ENCODE peak calls at places on chromosomes 12 and 14, in seven cellular contexts. S, N, D, A, B, X and O are unnamed samples.
A peak's percentile ranks its signal among the peaks of the same experiment; 100 is the strongest.

GRCh38 chr14:58697927-58698641 is 60.3 kb downstream of the DACT1 start:
- DNase-seq in A (no peak), S (no peak), D (peak; percentile 86), N (peak; percentile 87), B (no peak), X (no peak), O (no peak)

GRCh38 chr12:26789731-26790644 is 43.0 kb downstream of the ITPR2 start:
- DNase-seq in X (no peak), B (no peak), S (peak; percentile 90), D (no peak), N (no peak), A (no peak), O (peak; percentile 56)

GRCh38 chr12:3751151-3752095 is 1.5 kb downstream of the CRACR2A start:
- DNase-seq in S (no peak), B (no peak), N (no peak), A (no peak), D (no peak), X (no peak), O (no peak)

GRCh38 chr12:79407671-79408622 is 282.8 kb downstream of the PAWR start:
- DNase-seq in X (peak; percentile 57), B (no peak), N (no peak), A (no peak), S (peak; percentile 92), D (peak; percentile 69), O (peak; percentile 74)

GRCh38 chr14:60002819-60003492 is 83.0 kb downstream of the LRRC9 start:
- DNase-seq in S (no peak), D (no peak), N (peak; percentile 37), X (peak; percentile 69), A (no peak), B (no peak), O (no peak)

GRCh38 chr12:89349814-89350213 is 2.5 kb downstream of the DUSP6 start:
- DNase-seq in S (peak; percentile 62), B (no peak), A (no peak), D (no peak), N (peak; percentile 78), X (no peak), O (peak; percentile 56)

GRCh38 chr12:47277972-47278448 is 198.3 kb upstream of the AMIGO2 start:
- DNase-seq in B (no peak), S (peak; percentile 95), A (no peak), D (no peak), N (no peak), X (no peak), O (peak; percentile 91)

GRCh38 chr12:92408072-92408900 is 262.6 kb upstream of the BTG1 start:
- DNase-seq in D (no peak), A (no peak), B (no peak), S (peak; percentile 62), N (peak; percentile 29), X (no peak), O (no peak)

GRCh38 chr12:93741741-93742085 is 64.5 kb downstream of the CRADD start:
- DNase-seq in X (no peak), N (no peak), S (peak; percentile 38), A (no peak), B (no peak), D (no peak), O (peak; percentile 26)

GRCh38 chr12:57522887-57523705 is 472 bp downstream of the MBD6 start:
- DNase-seq in B (peak; percentile 86), N (no peak), A (no peak), D (peak; percentile 37), X (peak; percentile 84), S (peak; percentile 46), O (no peak)

GRCh38 chr12:240566-240965 is 22.1 kb downstream of the SLC6A13 start:
- DNase-seq in X (peak; percentile 13), S (no peak), D (no peak), A (no peak), B (no peak), N (no peak), O (no peak)

GRCh38 chr14:101556566-101557320 is 4.6 kb upstream of the DIO3 start:
- DNase-seq in D (no peak), S (no peak), N (no peak), B (peak; percentile 35), A (no peak), X (no peak), O (no peak)